ENCODE peak calls at places on chromosomes 4 and X, in four cellular contexts. O is HepG2, E is A549, F is upper lobe of left lung. J is an unnamed sample.

GRCh38 chrX:140141444-140142029 is 176.2 kb upstream of the CXorf66 start:
- ATAC-seq in O (no peak), E (peak; percentile 63), F (peak; percentile 54), J (no peak)

GRCh38 chrX:53594354-53594753 is 92.2 kb downstream of the HUWE1 start:
- ATAC-seq in E (no peak), O (no peak), F (no peak), J (no peak)

GRCh38 chr4:15738877-15739276 is 36.0 kb downstream of the BST1 start:
- ATAC-seq in E (no peak), F (no peak), O (no peak), J (no peak)

GRCh38 chrX:38166478-38167083 is 54.1 kb downstream of the SRPX start:
- ATAC-seq in O (no peak), E (no peak), F (no peak), J (no peak)

GRCh38 chrX:110430293-110431076 is 71.8 kb downstream of the RTL9 start:
- ATAC-seq in F (no peak), E (no peak), O (no peak), J (no peak)

GRCh38 chr4:121977251-121978168 is 25.6 kb upstream of the TRPC3 start:
- ATAC-seq in F (peak; percentile 26), O (no peak), E (no peak), J (no peak)

GRCh38 chr4:113094802-113095201 is 45.3 kb downstream of the ANK2 start:
- ATAC-seq in O (peak; percentile 39), F (no peak), E (no peak), J (no peak)

GRCh38 chrX:15894724-15895123 is 40.1 kb upstream of the AP1S2 start:
- ATAC-seq in E (no peak), O (no peak), F (no peak), J (no peak)

GRCh38 chr4:120830204-120830603 is 92.3 kb downstream of the PRDM5 start:
- ATAC-seq in O (no peak), F (peak; percentile 56), E (no peak), J (no peak)

GRCh38 chr4:84920591-84920990 is 45.9 kb downstream of the WDFY3 start:
- ATAC-seq in E (no peak), F (peak; percentile 68), O (no peak), J (peak; percentile 57)

GRCh38 chr4:139660518-139661149 is 5.0 kb upstream of the MGST2 start:
- ATAC-seq in F (peak; percentile 37), O (peak; percentile 41), E (no peak), J (no peak)

GRCh38 chrX:50098241-50098640 is 102.6 kb downstream of the AKAP4 start:
- ATAC-seq in F (no peak), O (no peak), E (no peak), J (no peak)

GRCh38 chr4:127141857-127142256 is 490.9 kb upstream of the INTU start:
- ATAC-seq in F (peak; percentile 73), E (no peak), O (no peak), J (no peak)

GRCh38 chr4:40055379-40055872 is 1.2 kb upstream of the N4BP2 start:
- ATAC-seq in E (no peak), O (no peak), F (peak; percentile 5), J (no peak)

GRCh38 chr4:176791591-176792347 is 953 bp downstream of the VEGFC start:
- ATAC-seq in E (peak; percentile 45), O (peak; percentile 70), F (peak; percentile 69), J (peak; percentile 45)

GRCh38 chrX:41781500-41781899 is 57.5 kb downstream of the GPR82 start:
- ATAC-seq in E (peak; percentile 71), O (peak; percentile 62), F (peak; percentile 46), J (no peak)

GRCh38 chrX:34509394-34509793 is 147.7 kb downstream of the TMEM47 start:
- ATAC-seq in E (no peak), F (no peak), O (no peak), J (no peak)

GRCh38 chr4:177384856-177385396 is 57.3 kb downstream of the AGA start:
- ATAC-seq in E (no peak), F (no peak), O (peak; percentile 48), J (no peak)

GRCh38 chr4:144903953-144904711 is 193.9 kb downstream of the ANAPC10 start:
- ATAC-seq in F (no peak), O (no peak), E (no peak), J (no peak)

GRCh38 chr4:173575482-173576152 is 45.6 kb upstream of the HAND2 start:
- ATAC-seq in O (no peak), F (no peak), E (no peak), J (no peak)

GRCh38 chrX:155086961-155087735 is 15.8 kb downstream of the BRCC3 start:
- ATAC-seq in O (no peak), E (no peak), F (no peak), J (no peak)

GRCh38 chr4:184765473-184766346 is 31.8 kb upstream of the CENPU start:
- ATAC-seq in E (peak; percentile 44), F (no peak), O (peak; percentile 66), J (no peak)

GRCh38 chrX:48090123-48090522 is 18.7 kb upstream of the ZNF630 start:
- ATAC-seq in F (no peak), O (no peak), E (no peak), J (no peak)

GRCh38 chr4:98653890-98654867 is 4.2 kb downstream of the TSPAN5 start:
- ATAC-seq in O (no peak), E (peak; percentile 5), F (no peak), J (no peak)

GRCh38 chrX:68652327-68652930 is 5.0 kb downstream of the STARD8 start:
- ATAC-seq in F (no peak), E (no peak), O (no peak), J (no peak)

GRCh38 chr4:185580699-185581098 is 45.4 kb upstream of the PDLIM3 start:
- ATAC-seq in O (no peak), F (no peak), E (no peak), J (no peak)

GRCh38 chr4:109301691-109302365 is 630 bp downstream of the COL25A1 start:
- ATAC-seq in E (peak; percentile 38), O (no peak), F (peak; percentile 34), J (peak; percentile 32)

GRCh38 chr4:104616401-104616820 is 121.7 kb upstream of the CXXC4 start:
- ATAC-seq in E (no peak), O (no peak), F (no peak), J (peak; percentile 48)

GRCh38 chr4:173169178-173169427 is 492 bp downstream of the GALNT7 start:
- ATAC-seq in E (no peak), O (peak; percentile 68), F (no peak), J (peak; percentile 39)

GRCh38 chrX:119391279-119391678 is 7.9 kb upstream of the SLC25A43 start:
- ATAC-seq in F (no peak), O (no peak), E (peak; percentile 76), J (no peak)

GRCh38 chrX:124212622-124213021 is 119.8 kb upstream of the TEX13D start:
- ATAC-seq in E (no peak), F (no peak), O (no peak), J (no peak)

GRCh38 chr4:139715721-139716391 is 50.2 kb downstream of the MGST2 start:
- ATAC-seq in E (no peak), O (no peak), F (no peak), J (no peak)

GRCh38 chrX:38636949-38637819 is 75.8 kb downstream of the TSPAN7 start:
- ATAC-seq in O (peak; percentile 89), F (no peak), E (no peak), J (no peak)

GRCh38 chr4:117434424-117434823 is 349.0 kb upstream of the TRAM1L1 start:
- ATAC-seq in F (no peak), E (no peak), O (no peak), J (no peak)

GRCh38 chr4:76429636-76430035 is 5.4 kb upstream of the SHROOM3 start:
- ATAC-seq in F (no peak), E (no peak), O (no peak), J (no peak)

GRCh38 chr4:39718366-39719323 is 20.7 kb downstream of the UBE2K start:
- ATAC-seq in O (no peak), F (no peak), E (no peak), J (no peak)

GRCh38 chr4:1029536-1029935 is 18.1 kb downstream of the FGFRL1 start:
- ATAC-seq in F (no peak), E (peak; percentile 2), O (peak; percentile 3), J (no peak)

GRCh38 chr4:139144161-139144859 is 32.7 kb downstream of the ELF2 start:
- ATAC-seq in O (no peak), F (peak; percentile 87), E (no peak), J (peak; percentile 31)

GRCh38 chr4:7361256-7361655 is 73.5 kb downstream of the PSAPL1 start:
- ATAC-seq in O (no peak), F (no peak), E (no peak), J (peak; percentile 46)
- H3K27ac ChIP-seq in O (no peak overlapping the region), F (no peak overlapping the region), E (no peak overlapping the region), J (peak overlapping the region; percentile 59)

GRCh38 chr4:169439244-169439643 is 168.5 kb upstream of the SH3RF1 start:
- ATAC-seq in F (no peak), O (no peak), E (no peak), J (no peak)

GRCh38 chr4:169440446-169440845 is 169.7 kb upstream of the SH3RF1 start:
- ATAC-seq in F (no peak), O (no peak), E (no peak), J (no peak)

GRCh38 chr4:169437299-169438047 is 166.7 kb upstream of the SH3RF1 start:
- ATAC-seq in F (no peak), O (no peak), E (no peak), J (no peak)

GRCh38 chr4:169438057-169438480 is 167.3 kb upstream of the SH3RF1 start:
- ATAC-seq in O (peak; percentile 44), E (no peak), F (no peak), J (no peak)

GRCh38 chr4:169436734-169437133 is 166.0 kb upstream of the SH3RF1 start:
- ATAC-seq in O (no peak), F (no peak), E (no peak), J (no peak)
- H3K4me3 ChIP-seq in O (no peak overlapping the region), F (no peak overlapping the region), E (no peak overlapping the region), J (no peak overlapping the region)

DNA sequence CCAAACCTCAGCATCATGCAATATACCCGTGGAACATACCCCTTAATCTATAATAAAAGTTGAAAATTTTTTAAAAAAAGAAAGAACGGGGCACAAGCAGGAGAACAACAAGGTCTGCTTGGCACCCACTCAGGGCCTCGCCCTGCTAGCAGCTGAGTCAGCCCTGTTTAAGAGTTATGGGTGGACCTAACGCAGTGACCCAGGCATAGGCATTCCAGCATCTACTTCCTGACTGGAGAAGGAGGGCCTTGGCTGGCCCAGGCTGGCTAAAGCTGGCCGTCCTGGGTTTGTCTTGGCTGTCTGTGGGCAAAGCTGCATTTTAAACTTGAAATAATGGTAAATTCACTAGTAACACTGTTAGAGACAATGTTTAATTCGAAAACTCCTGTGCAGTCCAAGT is 236.7 kb upstream of the PGRMC2 start:
- ATAC-seq in F (peak; percentile 78), E (peak; percentile 85), O (no peak), J (no peak)
- TF ChIP-seq EP300 in F (no peak), E (no peak), O (no peak), J (no peak)

DNA sequence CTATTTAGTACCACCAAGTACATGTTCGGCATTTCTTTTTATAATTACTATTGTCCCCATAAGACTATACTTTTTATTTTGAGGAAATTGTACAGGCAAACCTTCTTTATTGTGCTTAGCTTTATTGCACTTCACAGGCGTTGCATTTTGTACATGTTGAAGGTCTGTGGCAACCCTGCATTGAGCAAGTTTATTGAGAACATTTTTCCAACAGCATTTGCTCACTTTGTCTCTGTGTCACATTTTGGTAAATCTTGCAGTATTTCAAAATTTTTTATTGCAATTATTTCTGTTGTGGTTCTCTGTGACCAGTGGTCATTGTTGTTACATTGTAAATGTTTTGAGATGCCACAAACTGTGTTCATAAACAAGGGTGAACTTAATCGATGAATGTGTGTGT is 10.8 kb upstream of the CXCL5 start:
- ATAC-seq in E (no peak), O (no peak), F (no peak), J (no peak)
- H3K27ac ChIP-seq in E (no peak overlapping the region), O (no peak overlapping the region), F (no peak overlapping the region), J (no peak overlapping the region)

GRCh38 chrX:40749874-40750273 is 14.5 kb upstream of the MED14 start:
- ATAC-seq in O (no peak), E (no peak), F (no peak), J (no peak)
- H3K4me3 ChIP-seq in O (no peak overlapping the region), E (no peak overlapping the region), F (no peak overlapping the region), J (no peak overlapping the region)

J was measured in gastroesophageal sphincter.